ENCODE peak calls at places on chromosomes 5 and 9, in five cellular contexts. One of them, this sample, is unnamed.

GRCh38 chr5:167773902-167774301 is 517.5 kb upstream of the WWC1 start:
- DNase-seq in NCI-H1417: no peak
- DNase-seq in dorsolateral prefrontal cortex: no peak
- DNase-seq in stimulated activated CD4-positive, alpha-beta T cell treated with anti-CD3 and anti-CD28 coated beads, Interleukin-2, amount 100 ng/mL, for 48 hours: no peak
- DNase-seq in germinal center: no peak
- DNase-seq in this sample: no peak

GRCh38 chr9:34254966-34255825 is 73.9 kb downstream of the KIF24 start:
- DNase-seq in NCI-H1417: no peak
- DNase-seq in dorsolateral prefrontal cortex: no peak
- DNase-seq in germinal center: no peak
- DNase-seq in stimulated activated CD4-positive, alpha-beta T cell treated with anti-CD3 and anti-CD28 coated beads, Interleukin-2, amount 100 ng/mL, for 48 hours: no peak
- DNase-seq in this sample: no peak

GRCh38 chr5:95958308-95959014 is 3.2 kb downstream of the ELL2 start:
- DNase-seq in NCI-H1417: no peak
- DNase-seq in stimulated activated CD4-positive, alpha-beta T cell treated with anti-CD3 and anti-CD28 coated beads, Interleukin-2, amount 100 ng/mL, for 48 hours: no peak
- DNase-seq in germinal center: no peak
- DNase-seq in dorsolateral prefrontal cortex: no peak
- DNase-seq in this sample: no peak

GRCh38 chr9:12274577-12274976 is 418.6 kb upstream of the TYRP1 start:
- DNase-seq in dorsolateral prefrontal cortex: peak
- DNase-seq in germinal center: no peak
- DNase-seq in stimulated activated CD4-positive, alpha-beta T cell treated with anti-CD3 and anti-CD28 coated beads, Interleukin-2, amount 100 ng/mL, for 48 hours: no peak
- DNase-seq in NCI-H1417: no peak
- DNase-seq in this sample: no peak

GRCh38 chr5:1501372-1502045 is 22.3 kb downstream of the LPCAT1 start:
- DNase-seq in stimulated activated CD4-positive, alpha-beta T cell treated with anti-CD3 and anti-CD28 coated beads, Interleukin-2, amount 100 ng/mL, for 48 hours: no peak
- DNase-seq in NCI-H1417: no peak
- DNase-seq in dorsolateral prefrontal cortex: no peak
- DNase-seq in germinal center: no peak
- DNase-seq in this sample: no peak

GRCh38 chr5:39399135-39400036 is 25.4 kb downstream of the DAB2 start:
- DNase-seq in NCI-H1417: no peak
- DNase-seq in germinal center: no peak
- DNase-seq in dorsolateral prefrontal cortex: no peak
- DNase-seq in stimulated activated CD4-positive, alpha-beta T cell treated with anti-CD3 and anti-CD28 coated beads, Interleukin-2, amount 100 ng/mL, for 48 hours: no peak
- DNase-seq in this sample: no peak

GRCh38 chr5:66840527-66841013 is 244.4 kb downstream of the MAST4 start:
- DNase-seq in NCI-H1417: no peak
- DNase-seq in germinal center: no peak
- DNase-seq in stimulated activated CD4-positive, alpha-beta T cell treated with anti-CD3 and anti-CD28 coated beads, Interleukin-2, amount 100 ng/mL, for 48 hours: peak
- DNase-seq in dorsolateral prefrontal cortex: no peak
- DNase-seq in this sample: no peak

GRCh38 chr5:169411789-169412425 is 111.0 kb upstream of the SLIT3 start:
- DNase-seq in NCI-H1417: no peak
- DNase-seq in dorsolateral prefrontal cortex: no peak
- DNase-seq in stimulated activated CD4-positive, alpha-beta T cell treated with anti-CD3 and anti-CD28 coated beads, Interleukin-2, amount 100 ng/mL, for 48 hours: no peak
- DNase-seq in germinal center: no peak
- DNase-seq in this sample: no peak

GRCh38 chr5:58153255-58153654 is 306.6 kb downstream of the PLK2 start:
- DNase-seq in stimulated activated CD4-positive, alpha-beta T cell treated with anti-CD3 and anti-CD28 coated beads, Interleukin-2, amount 100 ng/mL, for 48 hours: no peak
- DNase-seq in NCI-H1417: no peak
- DNase-seq in dorsolateral prefrontal cortex: no peak
- DNase-seq in germinal center: no peak
- DNase-seq in this sample: no peak

GRCh38 chr5:93790401-93790800 is 49.0 kb upstream of the POU5F2 start:
- DNase-seq in NCI-H1417: no peak
- DNase-seq in germinal center: no peak
- DNase-seq in dorsolateral prefrontal cortex: no peak
- DNase-seq in stimulated activated CD4-positive, alpha-beta T cell treated with anti-CD3 and anti-CD28 coated beads, Interleukin-2, amount 100 ng/mL, for 48 hours: no peak
- DNase-seq in this sample: no peak

GRCh38 chr5:141778211-141778610 is 96.2 kb upstream of the ARAP3 start:
- DNase-seq in stimulated activated CD4-positive, alpha-beta T cell treated with anti-CD3 and anti-CD28 coated beads, Interleukin-2, amount 100 ng/mL, for 48 hours: no peak
- DNase-seq in dorsolateral prefrontal cortex: no peak
- DNase-seq in germinal center: no peak
- DNase-seq in NCI-H1417: peak
- DNase-seq in this sample: no peak

GRCh38 chr9:109962215-109962614 is 182.2 kb downstream of the PALM2AKAP2 start:
- DNase-seq in germinal center: no peak
- DNase-seq in dorsolateral prefrontal cortex: no peak
- DNase-seq in NCI-H1417: no peak
- DNase-seq in stimulated activated CD4-positive, alpha-beta T cell treated with anti-CD3 and anti-CD28 coated beads, Interleukin-2, amount 100 ng/mL, for 48 hours: no peak
- DNase-seq in this sample: no peak

GRCh38 chr5:167528651-167529050 is 762.8 kb upstream of the WWC1 start:
- DNase-seq in dorsolateral prefrontal cortex: no peak
- DNase-seq in germinal center: no peak
- DNase-seq in stimulated activated CD4-positive, alpha-beta T cell treated with anti-CD3 and anti-CD28 coated beads, Interleukin-2, amount 100 ng/mL, for 48 hours: no peak
- DNase-seq in NCI-H1417: no peak
- DNase-seq in this sample: no peak

GRCh38 chr5:181053760-181054122 is 13.7 kb downstream of the BTNL9 start:
- DNase-seq in dorsolateral prefrontal cortex: no peak
- DNase-seq in germinal center: no peak
- DNase-seq in NCI-H1417: no peak
- DNase-seq in stimulated activated CD4-positive, alpha-beta T cell treated with anti-CD3 and anti-CD28 coated beads, Interleukin-2, amount 100 ng/mL, for 48 hours: no peak
- DNase-seq in this sample: no peak

GRCh38 chr9:20356392-20357206 is 265.7 kb downstream of the MLLT3 start:
- DNase-seq in stimulated activated CD4-positive, alpha-beta T cell treated with anti-CD3 and anti-CD28 coated beads, Interleukin-2, amount 100 ng/mL, for 48 hours: peak
- DNase-seq in germinal center: peak
- DNase-seq in dorsolateral prefrontal cortex: peak
- DNase-seq in NCI-H1417: peak
- DNase-seq in this sample: peak

GRCh38 chr9:107020040-107020530 is 157.1 kb downstream of the ZNF462 start:
- DNase-seq in stimulated activated CD4-positive, alpha-beta T cell treated with anti-CD3 and anti-CD28 coated beads, Interleukin-2, amount 100 ng/mL, for 48 hours: no peak
- DNase-seq in dorsolateral prefrontal cortex: no peak
- DNase-seq in NCI-H1417: peak
- DNase-seq in germinal center: no peak
- DNase-seq in this sample: no peak